ENCODE peak calls at places on chromosome 5, in nine cellular contexts. V is ovary; Q is endothelial cell of umbilical vein; U is tibial artery; I is fibroblast of lung; N is effector memory CD4-positive, alpha-beta T cell; P is OCI-LY7; T is H1; R is HCT116. Y is an unnamed sample. For H3K9me3, the result is how much of the 10 kb centered on the place peaks cover.

GRCh38 chr5:16557477-16557876 is 59.3 kb downstream of the RETREG1 start:
- DNase-seq in P (no peak), Q (no peak), T (no peak), R (no peak), U (no peak), V (no peak), I (no peak), N (no peak), Y (no peak)

GRCh38 chr5:135880801-135881200 is 14.8 kb downstream of the IL9 start:
- DNase-seq in Q (no peak), R (no peak), N (no peak), P (no peak), T (no peak), U (no peak), I (no peak), V (no peak), Y (no peak)

GRCh38 chr5:2200261-2200965 is 317.7 kb upstream of the IRX4 start:
- DNase-seq in N (no peak), I (no peak), R (no peak), P (no peak), Q (no peak), U (no peak), V (no peak), T (no peak), Y (no peak)

GRCh38 chr5:137199966-137200365 is 299.2 kb downstream of the SPOCK1 start:
- DNase-seq in U (no peak), V (no peak), R (no peak), P (no peak), T (no peak), Q (no peak), I (no peak), N (no peak), Y (no peak)

GRCh38 chr5:158947831-158948230 is 151.9 kb downstream of the EBF1 start:
- DNase-seq in I (no peak), V (no peak), N (no peak), R (no peak), U (no peak), T (no peak), Q (no peak), P (no peak), Y (no peak)

GRCh38 chr5:105167092-105167491 is 1604.5 kb upstream of the NUDT12 start:
- DNase-seq in N (no peak), R (no peak), V (no peak), T (no peak), U (no peak), Q (no peak), P (no peak), I (no peak), Y (no peak)

GRCh38 chr5:82821978-82822927 is 254.9 kb downstream of the TMEM167A start:
- DNase-seq in N (no peak), V (no peak), I (no peak), R (no peak), T (no peak), P (no peak), U (no peak), Q (no peak), Y (no peak)

GRCh38 chr5:3182477-3182876 is 413.2 kb upstream of the IRX1 start:
- DNase-seq in V (no peak), I (no peak), P (no peak), Q (no peak), U (no peak), T (no peak), N (no peak), R (no peak), Y (no peak)

GRCh38 chr5:113382736-113383135 is 52.1 kb downstream of the TSSK1B start:
- DNase-seq in U (no peak), I (no peak), P (no peak), T (no peak), V (no peak), R (no peak), Q (peak), N (no peak), Y (no peak)

GRCh38 chr5:68771221-68771620 is 322.6 kb upstream of the SLC30A5 start:
- DNase-seq in I (no peak), Q (no peak), V (no peak), T (no peak), N (no peak), R (no peak), P (no peak), U (no peak), Y (no peak)

GRCh38 chr5:147369742-147370374 is 135.0 kb downstream of the STK32A start:
- DNase-seq in Q (peak), U (no peak), P (no peak), R (peak), T (no peak), I (peak), N (no peak), V (no peak), Y (no peak)

GRCh38 chr5:154309361-154309725 is 118.8 kb downstream of the GALNT10 start:
- DNase-seq in P (no peak), T (no peak), V (no peak), I (no peak), R (no peak), U (no peak), Q (peak), N (no peak), Y (no peak)

GRCh38 chr5:98872679-98873078 is 56.1 kb downstream of the CHD1 start:
- DNase-seq in N (no peak), T (no peak), P (no peak), I (peak), U (no peak), Q (no peak), R (no peak), V (no peak), Y (peak)

GRCh38 chr5:1810581-1811101 is 9.4 kb downstream of the NDUFS6 start:
- DNase-seq in U (no peak), I (no peak), V (no peak), T (no peak), Q (no peak), R (no peak), N (no peak), P (no peak), Y (no peak)

GRCh38 chr5:51860532-51861018 is 477.3 kb downstream of the ISL1 start:
- DNase-seq in R (peak), N (no peak), P (no peak), U (no peak), Q (no peak), I (no peak), T (no peak), V (no peak), Y (no peak)

GRCh38 chr5:158100373-158100902 is 241.5 kb upstream of the CLINT1 start:
- DNase-seq in U (no peak), P (peak), Q (no peak), V (no peak), I (no peak), T (no peak), R (no peak), N (no peak), Y (no peak)

GRCh38 chr5:77904362-77904761 is 128.2 kb upstream of the TBCA start:
- DNase-seq in T (no peak), R (no peak), N (no peak), V (no peak), Q (no peak), P (no peak), I (no peak), U (no peak), Y (no peak)

GRCh38 chr5:30605693-30606268 is 587.7 kb upstream of the CDH6 start:
- DNase-seq in I (no peak), Q (no peak), P (no peak), U (no peak), V (no peak), R (no peak), N (no peak), T (no peak), Y (peak)

GRCh38 chr5:150640311-150641005 is at the start of gene SYNPO:
- DNase-seq in N (no peak), V (peak), P (no peak), I (peak), U (peak), R (no peak), T (no peak), Q (peak), Y (peak)

GRCh38 chr5:335740-336038 is 14.2 kb downstream of the AHRR start:
- DNase-seq in T (no peak), Q (no peak), V (no peak), I (no peak), N (no peak), P (no peak), U (no peak), R (no peak), Y (no peak)

GRCh38 chr5:151075698-151076331 is 5.0 kb downstream of the TNIP1 start:
- DNase-seq in V (no peak), R (no peak), T (no peak), I (no peak), N (no peak), Q (no peak), P (no peak), U (no peak), Y (peak)

GRCh38 chr5:8429778-8430758 is 561.1 kb downstream of the MTRR start:
- DNase-seq in U (no peak), P (no peak), I (no peak), T (no peak), N (no peak), Q (no peak), V (no peak), R (no peak), Y (no peak)

GRCh38 chr5:1672396-1672795 is 127.2 kb downstream of the MRPL36 start:
- DNase-seq in V (no peak), T (peak), Q (no peak), P (no peak), R (no peak), I (no peak), N (no peak), U (no peak), Y (no peak)

GRCh38 chr5:73233461-73234151 is 60.6 kb downstream of the TMEM174 start:
- DNase-seq in T (peak), V (no peak), N (no peak), R (no peak), Q (peak), I (peak), U (no peak), P (no peak), Y (no peak)

GRCh38 chr5:73902327-73903051 is 276.5 kb downstream of the ARHGEF28 start:
- DNase-seq in I (peak), P (peak), U (no peak), N (no peak), T (no peak), R (peak), V (no peak), Q (peak), Y (peak)

GRCh38 chr5:150632305-150633160 is 7.9 kb upstream of the SYNPO start:
- DNase-seq in P (no peak), T (no peak), V (no peak), R (no peak), I (peak), U (no peak), Q (peak), N (no peak), Y (no peak)

GRCh38 chr5:11467588-11467987 is 436.7 kb downstream of the CTNND2 start:
- DNase-seq in Q (no peak), N (no peak), U (no peak), P (no peak), T (no peak), V (no peak), R (no peak), I (no peak), Y (no peak)

GRCh38 chr5:150407097-150407720 is 5.5 kb downstream of the CD74 start:
- DNase-seq in I (no peak), P (no peak), U (no peak), V (no peak), N (no peak), R (no peak), T (no peak), Q (no peak), Y (no peak)

GRCh38 chr5:168357881-168358280 is 66.4 kb downstream of the WWC1 start:
- DNase-seq in N (no peak), V (no peak), R (no peak), Q (no peak), U (peak), I (no peak), T (no peak), P (no peak), Y (no peak)

GRCh38 chr5:14167211-14167845 is 24.2 kb downstream of the TRIO start:
- DNase-seq in N (no peak), U (no peak), R (no peak), V (no peak), T (no peak), P (no peak), I (peak), Q (no peak), Y (no peak)

GRCh38 chr5:107388111-107388861 is 282.5 kb downstream of the EFNA5 start:
- DNase-seq in T (no peak), Q (peak), U (no peak), P (peak), N (no peak), I (peak), R (no peak), V (no peak), Y (no peak)

GRCh38 chr5:101515721-101516120 is 612.6 kb upstream of the ST8SIA4 start:
- DNase-seq in T (no peak), N (no peak), I (no peak), R (no peak), U (no peak), Q (no peak), P (no peak), V (no peak), Y (no peak)

GRCh38 chr5:154562244-154562861 is 84.3 kb upstream of the HAND1 start:
- DNase-seq in Q (no peak), P (no peak), T (no peak), V (no peak), N (no peak), U (no peak), I (no peak), R (no peak), Y (no peak)

GRCh38 chr5:131394128-131394527 is 130.3 kb downstream of the CDC42SE2 start:
- DNase-seq in P (no peak), U (no peak), Q (peak), N (peak), R (no peak), I (peak), T (no peak), V (no peak), Y (no peak)

GRCh38 chr5:36874465-36874864 is 2.1 kb upstream of the NIPBL start:
- DNase-seq in U (no peak), Q (peak), V (no peak), N (no peak), P (peak), T (no peak), I (no peak), R (no peak), Y (no peak)

GRCh38 chr5:118199801-118200200 is 788.5 kb downstream of the DTWD2 start:
- DNase-seq in I (no peak), V (no peak), N (no peak), Q (no peak), R (no peak), U (no peak), T (no peak), P (no peak), Y (no peak)

GRCh38 chr5:177276886-177277285 is 26.6 kb downstream of the RAB24 start:
- DNase-seq in T (no peak), R (no peak), U (no peak), I (no peak), P (no peak), N (no peak), Q (peak), V (no peak), Y (no peak)

GRCh38 chr5:132464155-132464939 is 26.2 kb downstream of the IRF1 start:
- DNase-seq in R (no peak), P (peak), I (no peak), U (peak), T (no peak), Q (peak), V (peak), N (no peak), Y (peak)

GRCh38 chr5:138716456-138716924 is 36.7 kb upstream of the CTNNA1 start:
- DNase-seq in V (no peak), I (no peak), N (no peak), U (no peak), R (no peak), P (no peak), T (peak), Q (no peak), Y (no peak)

GRCh38 chr5:87872986-87873385 is 395.7 kb downstream of the TMEM161B start:
- DNase-seq in N (no peak), P (no peak), Q (no peak), T (no peak), V (no peak), U (no peak), I (no peak), R (no peak), Y (no peak)
- H3K4me3 ChIP-seq in N (no peak), P (no peak), Q (no peak), T (no peak), V (no peak), U (no peak), I (no peak), R (no peak), Y (no peak)

DNA sequence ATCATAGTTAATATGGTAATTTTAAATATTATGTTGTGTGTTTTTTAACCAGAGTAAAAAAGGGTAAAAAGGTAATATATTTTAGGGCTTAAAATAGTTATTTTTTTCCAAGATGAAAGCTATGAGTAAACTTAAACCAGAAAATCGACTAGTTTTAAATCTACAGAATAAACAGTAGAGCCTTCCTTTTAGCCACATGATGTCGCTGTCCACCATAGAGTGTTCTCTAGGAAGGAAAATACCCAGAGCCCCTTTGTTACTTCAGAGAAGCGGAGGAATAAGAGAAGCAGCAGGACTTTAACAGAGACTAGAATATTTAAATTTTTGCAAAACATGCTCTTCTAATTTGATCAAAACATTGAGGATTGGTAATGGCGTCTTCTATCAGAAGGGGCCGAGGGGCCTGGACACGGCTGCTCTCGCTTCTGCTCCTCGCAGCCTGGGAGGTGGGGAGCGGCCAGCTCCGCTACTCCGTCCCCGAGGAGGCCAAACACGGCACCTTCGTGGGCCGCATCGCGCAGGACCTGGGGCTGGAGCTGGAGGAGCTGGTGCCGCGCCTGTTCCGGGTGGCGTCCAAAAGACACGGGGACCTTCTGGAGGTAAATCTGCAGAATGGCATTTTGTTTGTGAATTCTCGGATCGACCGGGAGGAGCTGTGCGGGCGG is at the start of gene PCDHA2:
- DNase-seq in N (no peak), U (no peak), V (no peak), P (no peak), I (peak), T (peak), R (no peak), Q (no peak), Y (no peak)
- H3K9me3 ChIP-seq in N (under half), U (half or more), V (under half), P (under half), I (under half), T (under half), R (under half), Q (under half), Y (under half)

DNA sequence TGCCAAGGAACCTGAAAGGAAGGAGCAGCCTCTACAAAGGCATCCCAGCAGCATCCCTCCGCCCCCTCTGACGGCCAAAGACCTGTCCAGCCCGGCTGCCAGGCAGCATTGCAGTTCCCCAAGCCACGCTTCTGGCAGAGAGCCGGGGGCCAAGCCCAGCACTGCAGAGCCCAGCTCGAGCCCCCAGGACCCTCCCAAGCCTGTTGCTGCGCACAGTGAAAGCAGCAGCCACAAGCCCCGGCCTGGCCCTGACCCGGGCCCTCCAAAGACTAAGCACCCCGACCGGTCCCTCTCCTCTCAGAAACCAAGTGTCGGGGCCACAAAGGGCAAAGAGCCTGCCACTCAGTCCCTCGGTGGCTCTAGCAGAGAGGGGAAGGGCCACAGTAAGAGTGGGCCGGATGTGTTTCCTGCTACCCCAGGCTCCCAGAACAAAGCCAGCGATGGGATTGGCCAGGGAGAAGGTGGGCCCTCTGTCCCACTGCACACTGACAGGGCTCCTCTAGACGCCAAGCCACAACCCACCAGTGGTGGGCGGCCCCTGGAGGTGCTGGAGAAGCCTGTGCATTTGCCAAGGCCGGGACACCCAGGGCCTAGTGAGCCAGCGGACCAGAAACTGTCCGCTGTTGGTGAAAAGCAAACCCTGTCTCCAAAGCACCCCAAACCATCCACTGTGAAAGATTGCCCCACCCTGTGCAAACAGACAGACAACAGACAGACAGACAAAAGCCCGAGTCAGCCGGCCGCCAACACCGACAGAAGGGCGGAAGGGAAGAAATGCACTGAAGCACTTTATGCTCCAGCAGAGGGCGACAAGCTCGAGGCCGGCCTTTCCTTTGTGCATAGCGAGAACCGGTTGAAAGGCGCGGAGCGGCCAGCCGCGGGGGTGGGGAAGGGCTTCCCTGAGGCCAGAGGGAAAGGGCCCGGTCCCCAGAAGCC is 30.8 kb downstream of the CD180 start:
- DNase-seq in U (peak), Q (peak), R (peak), P (peak), T (peak), I (peak), V (peak), N (peak), Y (peak)
- H3K4me3 ChIP-seq in U (peak), Q (no peak), R (peak), P (peak), T (peak), I (no peak), V (peak), N (peak), Y (peak)

GRCh38 chr5:133698259-133698554 is 85.9 kb upstream of the FSTL4 start:
- DNase-seq in T (no peak), Q (no peak), P (no peak), U (peak), V (no peak), R (no peak), N (no peak), I (no peak), Y (no peak)

GRCh38 chr5:133698646-133699526 is 86.5 kb upstream of the FSTL4 start:
- DNase-seq in Q (no peak), T (no peak), U (peak), I (no peak), V (no peak), R (no peak), N (no peak), P (no peak), Y (no peak)

GRCh38 chr5:133696006-133696584 is 83.8 kb upstream of the FSTL4 start:
- DNase-seq in R (no peak), N (no peak), U (peak), P (no peak), V (no peak), I (no peak), Q (no peak), T (no peak), Y (no peak)

GRCh38 chr5:133697536-133698258 is 85.4 kb upstream of the FSTL4 start:
- DNase-seq in I (no peak), Q (no peak), P (no peak), N (no peak), V (no peak), U (peak), T (no peak), R (no peak), Y (no peak)

DNA sequence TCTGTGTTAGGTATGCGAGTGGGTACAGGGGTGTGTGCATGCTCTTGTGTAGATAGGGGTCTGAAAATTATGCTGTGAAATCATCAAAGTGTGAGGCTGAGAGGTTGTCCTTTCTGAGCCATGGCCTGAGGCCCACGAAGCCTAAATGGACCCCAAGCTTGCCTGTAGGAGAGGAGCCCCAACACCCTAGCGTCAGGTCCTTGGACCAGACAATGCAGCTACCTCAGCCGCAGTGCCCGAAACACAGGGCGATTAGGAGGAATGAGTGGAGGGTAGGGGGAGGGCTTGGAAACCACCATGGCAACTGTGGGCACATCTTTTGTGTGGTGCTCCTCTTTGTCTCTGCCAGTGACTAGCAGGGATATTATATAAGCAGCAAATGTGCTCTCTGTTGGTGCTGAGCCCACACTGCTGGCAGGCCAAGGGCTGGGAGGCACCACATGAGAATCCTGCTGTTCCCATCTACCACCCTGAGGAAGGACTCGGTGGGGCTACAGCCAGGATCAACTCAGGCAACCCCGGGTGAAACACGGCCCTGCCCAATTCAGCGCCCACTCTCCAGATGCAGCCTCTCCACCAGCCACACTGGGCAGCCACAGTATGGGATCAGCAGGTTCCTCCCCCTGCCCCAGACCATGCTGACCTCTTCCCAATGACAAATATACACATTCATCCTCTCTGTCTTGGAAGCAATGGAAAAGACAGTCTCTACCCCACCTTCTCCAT is 84.6 kb upstream of the FSTL4 start:
- DNase-seq in U (peak), Q (no peak), P (no peak), R (no peak), T (no peak), V (no peak), I (no peak), N (no peak), Y (no peak)
- H3K9me3 ChIP-seq in U (under half), Q (under half), P (under half), R (under half), T (under half), V (under half), I (under half), N (under half), Y (under half)

Y was measured in small intestine.